ENCODE peak calls at places on chromosomes 16 and 17, in four cellular contexts. S is SW480; X is GM12891; Y is stimulated activated naive B cell treated with anti-CD40 and anti-IgM and Interleukin-4, amounts not matched to agents 10 μg/mL and 1 μg/mL and 100 μg/mL, for 72 hours. K is an unnamed sample.

GRCh38 chr17:18025596-18026407 is 13.2 kb downstream of the ATPAF2 start:
- DNase-seq in Y (no peak), X (no peak), S (peak; percentile 25), K (no peak)

GRCh38 chr16:48386559-48387312 is 1.5 kb upstream of the SIAH1 start:
- DNase-seq in S (no peak), X (no peak), Y (no peak), K (no peak)

GRCh38 chr17:49005140-49005539 is 8.0 kb downstream of the IGF2BP1 start:
- DNase-seq in X (no peak), Y (no peak), S (no peak), K (no peak)

GRCh38 chr17:36941265-36942021 is 4.2 kb downstream of the LHX1 start:
- DNase-seq in Y (no peak), S (no peak), X (no peak), K (no peak)

GRCh38 chr16:27284865-27285675 is 16.5 kb upstream of the NSMCE1 start:
- DNase-seq in Y (no peak), S (no peak), X (no peak), K (no peak)

GRCh38 chr16:72050769-72051464 is 3.4 kb upstream of the HP start:
- DNase-seq in Y (no peak), S (no peak), X (no peak), K (no peak)

GRCh38 chr16:87713469-87714229 is 52.1 kb downstream of the KLHDC4 start:
- DNase-seq in X (peak; percentile 72), Y (no peak), S (no peak), K (no peak)

GRCh38 chr16:58077796-58078195 is 51.4 kb downstream of the CFAP20 start:
- DNase-seq in S (no peak), X (no peak), Y (no peak), K (no peak)

GRCh38 chr17:74354123-74354522 is 7.5 kb downstream of the BTBD17 start:
- DNase-seq in Y (peak; percentile 46), X (peak; percentile 85), S (no peak), K (peak; percentile 82)

GRCh38 chr17:40303009-40303657 is 5.8 kb upstream of the RARA start:
- DNase-seq in X (no peak), Y (no peak), S (peak; percentile 58), K (peak; percentile 71)

GRCh38 chr17:21287703-21288449 is 3.4 kb downstream of the MAP2K3 start:
- DNase-seq in X (no peak), Y (peak; percentile 95), S (peak; percentile 98), K (peak; percentile 98)

GRCh38 chr16:56898847-56899246 is 33.1 kb upstream of the HERPUD1 start:
- DNase-seq in X (no peak), Y (no peak), S (no peak), K (no peak)

K was measured in A549.